ENCODE peak calls at places on chromosomes 12 and 14, in five cellular contexts. D is cardiac muscle cell, H is A549, G is AG09309, M is breast epithelium. P is an unnamed sample.

GRCh38 chr12:26077915-26078314 is 46.9 kb downstream of the BHLHE41 start:
- DNase-seq in G (no peak), M (no peak), H (no peak), D (no peak), P (no peak)

GRCh38 chr14:95482967-95483842 is 33.2 kb downstream of the SYNE3 start:
- DNase-seq in H (peak), M (peak), D (peak), G (peak), P (peak)

GRCh38 chr14:58639842-58640484 is 2.2 kb downstream of the DACT1 start:
- DNase-seq in M (no peak), H (peak), G (peak), D (peak), P (peak)

GRCh38 chr12:51218607-51219161 is 822 bp upstream of the POU6F1 start:
- DNase-seq in D (peak), H (peak), M (no peak), G (no peak), P (no peak)

GRCh38 chr12:103840399-103840880 is 594 bp downstream of the NT5DC3 start:
- DNase-seq in M (no peak), H (peak), D (peak), G (no peak), P (no peak)

GRCh38 chr12:118166946-118167345 is 31.0 kb downstream of the PEBP1 start:
- DNase-seq in M (no peak), G (no peak), H (no peak), D (no peak), P (no peak)

GRCh38 chr12:14858513-14858912 is 15.2 kb upstream of the ART4 start:
- DNase-seq in G (no peak), H (no peak), M (no peak), D (no peak), P (no peak)

GRCh38 chr12:117761528-117762100 is 207.2 kb downstream of the KSR2 start:
- DNase-seq in H (no peak), G (no peak), M (no peak), D (no peak), P (no peak)

GRCh38 chr12:111298583-111299436 is 70.1 kb downstream of the PHETA1 start:
- DNase-seq in M (no peak), G (no peak), H (peak), D (peak), P (peak)

GRCh38 chr12:47080725-47081502 is 1.2 kb upstream of the AMIGO2 start:
- DNase-seq in D (peak), M (peak), G (no peak), H (peak), P (no peak)

GRCh38 chr14:34199585-34199984 is 248.7 kb upstream of the EGLN3 start:
- DNase-seq in D (peak), G (peak), M (no peak), H (no peak), P (peak)

GRCh38 chr12:82803201-82803600 is 116.5 kb downstream of the TMTC2 start:
- DNase-seq in M (no peak), D (no peak), H (no peak), G (no peak), P (no peak)

GRCh38 chr12:106743270-106743988 is 31.1 kb upstream of the RIC8B start:
- DNase-seq in D (no peak), G (no peak), H (no peak), M (no peak), P (no peak)

GRCh38 chr12:65962921-65963883 is 138.9 kb downstream of the HMGA2 start:
- DNase-seq in G (no peak), H (peak), M (no peak), D (peak), P (peak)

GRCh38 chr12:11657511-11657910 is 8.0 kb downstream of the ETV6 start:
- DNase-seq in G (no peak), M (no peak), H (no peak), D (no peak), P (no peak)

GRCh38 chr14:31950760-31951637 is 126.1 kb upstream of the ARHGAP5 start:
- DNase-seq in D (peak), H (peak), M (no peak), G (no peak), P (peak)

GRCh38 chr14:102927346-102927877 is 4.9 kb downstream of the AMN start:
- DNase-seq in G (no peak), D (no peak), H (no peak), M (no peak), P (no peak)

GRCh38 chr12:101863971-101864370 is 13.4 kb upstream of the DRAM1 start:
- DNase-seq in D (no peak), M (no peak), H (no peak), G (no peak), P (no peak)

GRCh38 chr12:46404733-46405132 is 32.2 kb upstream of the SLC38A2 start:
- DNase-seq in M (no peak), H (no peak), G (no peak), D (no peak), P (no peak)

GRCh38 chr12:55713721-55714120 is 2.1 kb upstream of the BLOC1S1 start:
- DNase-seq in H (peak), M (no peak), D (peak), G (peak), P (peak)

GRCh38 chr12:50572760-50573159 is 68.0 kb downstream of the DIP2B start:
- DNase-seq in D (no peak), G (no peak), M (no peak), H (no peak), P (no peak)

GRCh38 chr14:102590667-102591099 is 1.8 kb upstream of the RCOR1 start:
- DNase-seq in H (peak), G (no peak), M (no peak), D (peak), P (no peak)

GRCh38 chr12:25495336-25496097 is 57.6 kb downstream of the LMNTD1 start:
- DNase-seq in H (peak), M (no peak), D (peak), G (peak), P (peak)

GRCh38 chr12:81615031-81615430 is 144.1 kb downstream of the PPFIA2 start:
- DNase-seq in M (no peak), D (no peak), H (no peak), G (no peak), P (peak)

GRCh38 chr14:98133806-98134205 is 1138.2 kb downstream of the BCL11B start:
- DNase-seq in D (no peak), M (no peak), H (peak), G (no peak), P (no peak)

GRCh38 chr14:64891839-64892375 is 12.2 kb upstream of the SPTB start:
- DNase-seq in D (peak), M (no peak), G (peak), H (peak), P (peak)

GRCh38 chr12:98498635-98499034 is 16.8 kb upstream of the TMPO start:
- DNase-seq in G (no peak), H (no peak), M (no peak), D (no peak), P (no peak)

GRCh38 chr14:24952851-24953666 is 96.9 kb downstream of the STXBP6 start:
- DNase-seq in M (no peak), D (no peak), H (peak), G (no peak), P (no peak)

GRCh38 chr12:87317302-87317701 is 711.9 kb downstream of the C12orf50 start:
- DNase-seq in G (no peak), M (no peak), D (no peak), H (no peak), P (no peak)

GRCh38 chr12:42128888-42129287 is 15.8 kb downstream of the GXYLT1 start:
- DNase-seq in M (no peak), H (no peak), G (no peak), D (no peak), P (no peak)

GRCh38 chr12:71069317-71069716 is 88.5 kb downstream of the TSPAN8 start:
- DNase-seq in D (peak), M (no peak), G (no peak), H (no peak), P (no peak)

GRCh38 chr12:57868870-57869609 is 22.5 kb upstream of the CTDSP2 start:
- DNase-seq in D (no peak), M (no peak), H (no peak), G (no peak), P (no peak)

GRCh38 chr12:104011265-104011664 is 38.7 kb downstream of the GLT8D2 start:
- DNase-seq in H (peak), M (no peak), D (peak), G (peak), P (peak)

GRCh38 chr14:102930753-102931579 is 8.5 kb downstream of the AMN start:
- DNase-seq in M (no peak), H (no peak), G (no peak), D (peak), P (no peak)

GRCh38 chr12:64666054-64666914 is 56.0 kb downstream of the RASSF3 start:
- DNase-seq in G (no peak), M (no peak), H (no peak), D (peak), P (no peak)

GRCh38 chr14:28502517-28502916 is 264.1 kb upstream of the FOXG1 start:
- DNase-seq in G (no peak), D (no peak), H (no peak), M (no peak), P (no peak)

GRCh38 chr14:88798161-88798560 is 5.4 kb upstream of the EML5 start:
- DNase-seq in M (no peak), G (no peak), H (no peak), D (no peak), P (no peak)

GRCh38 chr12:54980341-54980740 is 4.2 kb downstream of the TESPA1 start:
- DNase-seq in D (no peak), H (no peak), G (no peak), M (no peak), P (no peak)

GRCh38 chr12:95963104-95963503 is 20.0 kb downstream of the AMDHD1 start:
- DNase-seq in M (no peak), D (no peak), H (peak), G (no peak), P (no peak)
- TF ChIP-seq CTCF in M (no peak), D (no peak), H (peak), G (peak), P (no peak)

DNA sequence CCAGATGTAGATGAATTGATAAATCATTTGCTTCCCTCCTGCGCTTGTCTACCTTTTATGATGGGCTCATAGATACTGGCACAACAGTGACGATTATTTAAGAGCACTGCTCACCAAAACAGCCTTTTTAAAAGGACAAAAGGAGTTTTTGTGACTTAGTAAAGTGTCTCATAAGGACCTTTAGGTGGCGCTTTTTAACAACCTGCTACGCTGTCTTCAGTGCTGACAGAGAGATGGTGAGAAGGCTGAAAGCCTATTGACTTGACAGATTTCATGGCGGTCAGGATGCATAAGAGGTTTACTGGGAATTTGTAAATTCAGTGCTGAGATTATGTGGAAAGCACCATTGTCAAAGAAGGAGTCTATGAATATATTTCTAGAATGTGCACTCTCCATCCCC is 87.6 kb downstream of the SLC15A5 start:
- DNase-seq in M (no peak), H (peak), D (peak), G (no peak), P (no peak)
- TF ChIP-seq CTCF in M (no peak), H (peak), D (peak), G (peak), P (peak)

DNA sequence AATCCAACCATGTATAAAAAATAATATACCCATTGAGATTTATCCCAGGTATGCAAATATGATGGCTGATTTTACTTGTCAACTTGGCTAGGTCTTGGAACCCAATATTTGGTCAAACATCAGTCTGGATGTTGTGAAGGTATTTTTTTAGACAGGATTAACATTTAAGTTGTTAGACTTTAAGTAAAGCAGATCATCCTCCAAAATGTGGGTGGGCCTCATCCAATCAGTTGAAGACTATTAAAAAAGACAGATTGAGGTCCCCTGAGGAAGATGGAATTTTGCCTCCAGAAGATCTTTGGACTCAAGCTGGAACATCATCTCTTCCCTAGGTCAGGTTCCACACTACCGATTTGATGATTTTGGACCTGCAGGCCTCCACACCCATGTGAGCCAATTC is 271.2 kb downstream of the TMEM121 start:
- DNase-seq in D (no peak), M (no peak), G (no peak), H (no peak), P (no peak)
- TF ChIP-seq CTCF in D (no peak), M (no peak), G (no peak), H (no peak), P (no peak)

GRCh38 chr14:29749327-29749726 is 178.3 kb downstream of the PRKD1 start:
- DNase-seq in G (no peak), H (peak), M (no peak), D (peak), P (peak)
- TF ChIP-seq CTCF in G (peak), H (no peak), M (no peak), D (peak), P (peak)

DNA sequence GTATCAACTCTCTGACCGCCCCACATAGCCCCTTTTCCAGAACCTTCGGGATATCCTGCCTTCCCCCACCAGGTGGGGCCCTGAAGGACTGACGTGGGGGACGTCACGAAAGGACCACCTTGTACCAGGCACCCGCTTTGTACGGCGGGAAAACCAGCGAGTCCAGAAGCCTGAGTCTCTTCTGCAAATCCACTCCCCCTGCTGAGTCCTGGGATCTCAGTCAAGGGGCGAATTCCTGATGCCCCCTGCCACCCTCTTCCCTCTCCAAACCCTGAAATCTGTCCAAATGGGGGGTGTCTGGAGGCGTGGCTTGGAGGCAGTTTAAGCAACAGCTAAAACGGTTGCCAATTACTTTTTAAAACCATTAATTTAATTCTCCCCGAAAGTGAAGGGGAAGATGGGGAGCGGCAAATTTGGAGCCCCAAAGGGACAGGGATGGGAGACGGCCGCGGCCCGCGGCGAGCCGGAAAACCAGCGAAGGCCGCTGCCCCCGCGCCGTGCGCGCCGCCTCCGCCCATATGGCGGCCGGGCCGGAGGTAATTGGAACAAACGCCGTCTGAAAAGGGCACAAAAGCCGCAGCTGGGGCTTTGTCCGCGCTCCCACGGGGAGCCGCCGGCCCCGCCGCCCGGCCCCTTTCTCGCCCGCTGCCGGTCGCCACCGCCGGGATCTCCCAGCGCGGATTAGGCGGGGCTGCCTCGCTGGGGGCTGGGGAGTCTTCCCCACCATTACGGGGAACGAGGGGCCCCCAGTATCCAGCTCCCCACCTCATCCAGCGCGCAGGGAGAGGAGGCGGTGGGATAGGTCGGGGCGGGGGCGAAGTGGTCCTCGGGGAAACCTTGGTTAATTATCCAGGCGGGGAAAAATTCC is 6.6 kb downstream of the LHX5 start:
- DNase-seq in D (no peak), H (no peak), M (no peak), G (no peak), P (no peak)
- TF ChIP-seq CTCF in D (no peak), H (no peak), M (no peak), G (no peak), P (no peak)

GRCh38 chr14:55873229-55873628 is 245.0 kb upstream of the PELI2 start:
- DNase-seq in M (no peak), H (no peak), G (no peak), D (no peak), P (no peak)

GRCh38 chr14:55877942-55878341 is 240.3 kb upstream of the PELI2 start:
- DNase-seq in M (no peak), H (no peak), D (peak), G (no peak), P (peak)

GRCh38 chr14:55869397-55870049 is 248.7 kb upstream of the PELI2 start:
- DNase-seq in M (no peak), D (no peak), H (no peak), G (no peak), P (no peak)

GRCh38 chr14:55874785-55875184 is 243.4 kb upstream of the PELI2 start:
- DNase-seq in G (no peak), D (no peak), M (no peak), H (no peak), P (no peak)
- TF ChIP-seq CTCF in G (no peak), D (no peak), M (no peak), H (no peak), P (no peak)

DNA sequence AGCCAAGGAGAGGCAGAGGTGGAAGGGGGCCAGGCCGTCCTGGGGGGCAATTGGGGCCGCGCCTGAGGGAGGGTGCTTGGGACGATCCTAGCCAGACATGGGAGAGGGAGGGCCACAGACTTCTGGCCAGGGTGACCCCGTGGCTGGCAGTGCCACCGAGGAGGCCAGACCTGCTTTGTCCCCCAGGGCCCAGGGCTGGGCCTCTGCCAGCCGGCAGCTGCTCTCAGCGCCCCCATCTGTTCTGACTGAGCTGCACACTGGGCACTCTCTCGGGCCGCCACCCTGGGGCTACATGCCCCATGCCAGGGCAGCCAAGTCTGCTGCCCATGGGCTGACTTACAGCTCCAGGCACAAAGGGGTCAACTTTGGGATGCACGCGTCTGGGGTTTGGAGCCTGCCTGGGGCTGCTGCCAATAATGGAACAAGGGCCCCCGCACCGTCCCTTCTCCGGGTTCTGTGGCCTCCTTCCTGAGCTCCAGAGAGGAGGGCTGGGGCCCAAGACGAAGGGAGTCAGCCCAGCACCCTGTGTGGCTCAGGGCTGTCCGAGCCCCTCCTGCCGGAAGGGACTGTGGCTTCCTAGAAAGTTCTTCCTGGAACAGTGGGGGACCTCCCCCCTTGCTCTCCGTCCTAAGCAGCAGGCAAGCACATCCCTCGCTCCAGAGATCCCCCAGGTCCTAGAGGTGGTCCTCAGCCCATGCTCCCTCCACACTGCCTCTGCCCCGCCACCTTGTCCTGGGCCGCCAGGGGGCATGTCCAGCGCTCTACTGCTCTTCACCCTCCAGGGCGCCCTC is 1.1 kb downstream of the ADSS1 start:
- DNase-seq in H (peak), M (no peak), G (no peak), D (peak), P (no peak)
- TF ChIP-seq CTCF in H (peak), M (no peak), G (peak), D (peak), P (peak)

DNA sequence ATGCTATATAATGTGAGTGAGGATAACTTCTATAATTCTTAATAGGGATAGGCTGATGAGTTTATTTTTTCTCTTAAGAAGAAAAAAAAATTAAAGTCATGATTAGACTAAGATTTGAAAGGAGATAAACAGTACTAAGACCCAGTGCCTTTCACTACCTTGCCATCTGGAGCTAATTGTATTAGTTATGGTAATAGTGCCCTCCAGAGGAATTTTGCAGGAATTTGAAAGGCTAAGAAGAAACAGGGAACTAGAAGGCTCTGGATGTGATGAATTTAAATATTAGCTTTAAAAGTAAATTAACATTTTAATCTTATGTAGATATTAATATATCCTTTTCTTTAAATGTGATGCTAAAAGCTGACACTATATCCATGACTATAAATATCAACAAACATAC is 36.6 kb upstream of the PIK3C2G start:
- DNase-seq in D (peak), G (peak), H (peak), M (no peak), P (peak)
- TF ChIP-seq CTCF in D (peak), G (peak), H (peak), M (no peak), P (peak)

DNA sequence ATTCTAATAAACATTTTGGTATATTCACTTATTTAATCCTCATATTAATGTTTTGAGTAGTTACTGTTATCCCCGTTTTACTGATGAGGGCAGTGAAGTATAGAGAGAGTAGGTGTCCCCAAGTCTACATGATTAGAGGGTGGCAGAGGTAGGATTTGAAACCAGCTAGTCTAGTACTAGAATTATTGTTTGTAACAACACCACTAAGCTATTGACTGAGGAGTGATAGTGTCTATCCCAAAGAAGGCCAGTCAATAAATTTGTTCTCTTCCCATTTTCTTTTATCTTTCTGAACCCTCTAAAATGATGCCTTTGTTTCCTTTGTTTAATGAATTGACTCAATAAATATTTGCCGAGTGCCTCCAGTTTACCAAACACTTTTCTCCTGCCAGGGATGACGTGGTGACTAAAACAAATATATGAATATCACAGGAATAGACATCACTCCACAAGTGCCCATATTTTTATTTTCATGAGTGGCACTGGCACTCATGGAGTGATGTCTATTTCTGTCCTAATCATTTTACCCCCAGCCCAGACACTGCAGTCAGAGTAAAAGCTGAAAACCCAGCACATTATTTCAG is 247.5 kb downstream of the SLC16A7 start:
- DNase-seq in G (no peak), H (no peak), M (no peak), D (no peak), P (no peak)
- TF ChIP-seq CTCF in G (no peak), H (no peak), M (no peak), D (no peak), P (no peak)

P was measured in astrocyte of the cerebellum.